ENCODE peak calls at places on chromosomes 6 and 20, in four cellular contexts. O is GM23248, S is T-helper 9 cell, Q is WERI-Rb-1. B is an unnamed sample.

GRCh38 chr20:21229163-21229562 is 74.0 kb upstream of the XRN2 start:
- DNase-seq in O (peak), S (no peak), Q (no peak), B (no peak)

GRCh38 chr20:63497946-63498935 is 642 bp downstream of the EEF1A2 start:
- DNase-seq in O (peak), S (no peak), Q (peak), B (no peak)

GRCh38 chr6:1792989-1793388 is 183.3 kb downstream of the FOXC1 start:
- DNase-seq in O (peak), S (no peak), Q (peak), B (no peak)

GRCh38 chr6:6379573-6379972 is 59.1 kb upstream of the F13A1 start:
- DNase-seq in O (no peak), S (no peak), Q (no peak), B (no peak)

GRCh38 chr6:87706187-87706966 is 4.3 kb upstream of the AKIRIN2 start:
- DNase-seq in O (peak), S (no peak), Q (no peak), B (no peak)

GRCh38 chr6:72626126-72626525 is 4.3 kb downstream of the KCNQ5 start:
- DNase-seq in O (no peak), S (no peak), Q (no peak), B (no peak)

GRCh38 chr20:50730765-50731054 is 670 bp upstream of the PARD6B start:
- DNase-seq in O (no peak), S (no peak), Q (no peak), B (no peak)

GRCh38 chr6:41271901-41272395 is 14.5 kb downstream of the TREM1 start:
- DNase-seq in O (no peak), S (no peak), Q (no peak), B (no peak)

GRCh38 chr6:166318227-166318626 is 10.0 kb upstream of the PRR18 start:
- DNase-seq in O (no peak), S (no peak), Q (no peak), B (no peak)

GRCh38 chr6:99036672-99037071 is 88.9 kb upstream of the FBXL4 start:
- DNase-seq in O (no peak), S (no peak), Q (no peak), B (no peak)

GRCh38 chr20:48631114-48632016 is 196.4 kb downstream of the PREX1 start:
- DNase-seq in O (peak), S (no peak), Q (no peak), B (no peak)

GRCh38 chr6:169722362-169723199 is 1.7 kb downstream of the PHF10 start:
- DNase-seq in O (peak), S (peak), Q (no peak), B (no peak)

GRCh38 chr6:1622220-1622841 is 12.6 kb downstream of the FOXC1 start:
- DNase-seq in O (no peak), S (no peak), Q (no peak), B (no peak)

GRCh38 chr6:111061493-111061892 is 25.8 kb upstream of the SLC16A10 start:
- DNase-seq in O (peak), S (no peak), Q (no peak), B (no peak)

GRCh38 chr6:72650081-72650745 is 28.3 kb downstream of the KCNQ5 start:
- DNase-seq in O (peak), S (no peak), Q (no peak), B (no peak)

GRCh38 chr6:63683071-63683603 is 47.5 kb downstream of the PHF3 start:
- DNase-seq in O (no peak), S (no peak), Q (no peak), B (no peak)

GRCh38 chr20:43949741-43950618 is 35.3 kb downstream of the TOX2 start:
- DNase-seq in O (no peak), S (peak), Q (no peak), B (peak)

GRCh38 chr6:146289816-146290588 is 253.6 kb upstream of the RAB32 start:
- DNase-seq in O (peak), S (no peak), Q (no peak), B (no peak)

GRCh38 chr6:39344821-39345280 is 22.3 kb upstream of the KCNK16 start:
- DNase-seq in O (no peak), S (no peak), Q (peak), B (no peak)

GRCh38 chr6:24935753-24936152 is at the start of gene RIPOR2:
- DNase-seq in O (no peak), S (peak), Q (no peak), B (peak)

GRCh38 chr6:166025149-166025898 is 142.3 kb downstream of the TBXT start:
- DNase-seq in O (peak), S (no peak), Q (no peak), B (no peak)

GRCh38 chr6:101231606-101232235 is 161.8 kb upstream of the GRIK2 start:
- DNase-seq in O (no peak), S (no peak), Q (no peak), B (no peak)

GRCh38 chr20:11691766-11692165 is 225.9 kb upstream of the BTBD3 start:
- DNase-seq in O (no peak), S (no peak), Q (no peak), B (no peak)

GRCh38 chr20:54257090-54257816 is 49.4 kb downstream of the PFDN4 start:
- DNase-seq in O (peak), S (no peak), Q (no peak), B (no peak)

GRCh38 chr20:14724036-14724435 is 386.6 kb upstream of the FLRT3 start:
- DNase-seq in O (no peak), S (no peak), Q (no peak), B (no peak)

GRCh38 chr6:157269261-157269794 is 54.0 kb downstream of the TMEM242 start:
- DNase-seq in O (peak), S (no peak), Q (no peak), B (no peak)

GRCh38 chr6:164942271-164942670 is 367.1 kb downstream of the C6orf118 start:
- DNase-seq in O (no peak), S (no peak), Q (no peak), B (no peak)

GRCh38 chr20:8330785-8331699 is 199.0 kb downstream of the PLCB1 start:
- DNase-seq in O (no peak), S (no peak), Q (no peak), B (no peak)

GRCh38 chr20:32052090-32052791 is at the start of gene HCK:
- DNase-seq in O (peak), S (no peak), Q (no peak), B (no peak)

GRCh38 chr6:133814235-133814634 is 74.7 kb upstream of the TCF21 start:
- DNase-seq in O (no peak), S (no peak), Q (no peak), B (no peak)

GRCh38 chr6:50128420-50129005 is 78.8 kb upstream of the DEFB112 start:
- DNase-seq in O (peak), S (no peak), Q (no peak), B (no peak)

GRCh38 chr6:12548526-12548925 is 168.0 kb upstream of the PHACTR1 start:
- DNase-seq in O (peak), S (no peak), Q (no peak), B (no peak)

GRCh38 chr6:166228839-166229528 is 61.3 kb upstream of the TBXT start:
- DNase-seq in O (no peak), S (no peak), Q (no peak), B (no peak)

GRCh38 chr6:160427312-160428068 is 79.3 kb downstream of the SLC22A3 start:
- DNase-seq in O (no peak), S (no peak), Q (no peak), B (no peak)

GRCh38 chr6:36599791-36600209 is 5.6 kb downstream of the SRSF3 start:
- DNase-seq in O (peak), S (peak), Q (peak), B (peak)

GRCh38 chr20:41363601-41364000 is 3.0 kb downstream of the EMILIN3 start:
- DNase-seq in O (no peak), S (no peak), Q (no peak), B (no peak)

GRCh38 chr6:39144804-39145203 is 29.8 kb upstream of the SAYSD1 start:
- DNase-seq in O (no peak), S (no peak), Q (no peak), B (no peak)

B was measured in T-helper 17 cell.